ENCODE peak calls at places on chromosomes 13 and 19, in four cellular contexts. One of them, this sample, is unnamed.

GRCh38 chr13:113539822-113540221 is 44.7 kb upstream of the TFDP1 start:
- DNase-seq in lower lobe of right lung: no peak
- DNase-seq in IMR-90: no peak
- DNase-seq in astrocyte of the spinal cord: no peak
- DNase-seq in this sample: no peak

GRCh38 chr13:112690242-112690943 is 555 bp downstream of the ATP11A start:
- DNase-seq in IMR-90: peak
- DNase-seq in astrocyte of the spinal cord: peak
- DNase-seq in lower lobe of right lung: peak
- DNase-seq in this sample: peak

GRCh38 chr19:39935262-39935661 is 828 bp upstream of the FCGBP start:
- DNase-seq in IMR-90: no peak
- DNase-seq in astrocyte of the spinal cord: no peak
- DNase-seq in lower lobe of right lung: no peak
- DNase-seq in this sample: no peak

GRCh38 chr19:29277107-29277506 is 64.2 kb upstream of the UQCRFS1 start:
- DNase-seq in astrocyte of the spinal cord: no peak
- DNase-seq in IMR-90: no peak
- DNase-seq in lower lobe of right lung: no peak
- DNase-seq in this sample: peak

GRCh38 chr19:41688098-41688497 is at the start of gene CEACAM7:
- DNase-seq in lower lobe of right lung: no peak
- DNase-seq in IMR-90: no peak
- DNase-seq in astrocyte of the spinal cord: no peak
- DNase-seq in this sample: no peak

GRCh38 chr13:88800505-88800904 is 1129.3 kb downstream of the SLITRK5 start:
- DNase-seq in astrocyte of the spinal cord: no peak
- DNase-seq in lower lobe of right lung: no peak
- DNase-seq in IMR-90: no peak
- DNase-seq in this sample: no peak

GRCh38 chr13:66586489-66586888 is 643.6 kb downstream of the PCDH9 start:
- DNase-seq in IMR-90: no peak
- DNase-seq in astrocyte of the spinal cord: no peak
- DNase-seq in lower lobe of right lung: no peak
- DNase-seq in this sample: peak

GRCh38 chr13:37381502-37381901 is 217.1 kb downstream of the POSTN start:
- DNase-seq in lower lobe of right lung: no peak
- DNase-seq in IMR-90: no peak
- DNase-seq in astrocyte of the spinal cord: no peak
- DNase-seq in this sample: no peak

GRCh38 chr13:102729560-102730275 is 34.9 kb upstream of the METTL21C start:
- DNase-seq in astrocyte of the spinal cord: peak
- DNase-seq in lower lobe of right lung: no peak
- DNase-seq in IMR-90: peak
- DNase-seq in this sample: peak

GRCh38 chr13:73970413-73971055 is 163.7 kb downstream of the KLF12 start:
- DNase-seq in astrocyte of the spinal cord: peak
- DNase-seq in IMR-90: no peak
- DNase-seq in lower lobe of right lung: no peak
- DNase-seq in this sample: peak

GRCh38 chr13:23921451-23921888 is 24.2 kb upstream of the C1QTNF9B start:
- DNase-seq in astrocyte of the spinal cord: peak
- DNase-seq in IMR-90: peak
- DNase-seq in lower lobe of right lung: no peak
- DNase-seq in this sample: peak

GRCh38 chr13:105960326-105960725 is 575.1 kb downstream of the EFNB2 start:
- DNase-seq in lower lobe of right lung: no peak
- DNase-seq in astrocyte of the spinal cord: no peak
- DNase-seq in IMR-90: no peak
- DNase-seq in this sample: no peak

GRCh38 chr19:53808710-53809125 is 15.4 kb downstream of the NLRP12 start:
- DNase-seq in IMR-90: peak
- DNase-seq in astrocyte of the spinal cord: peak
- DNase-seq in lower lobe of right lung: no peak
- DNase-seq in this sample: peak

GRCh38 chr13:98207411-98207810 is 30.3 kb upstream of the RNF113B start:
- DNase-seq in lower lobe of right lung: no peak
- DNase-seq in astrocyte of the spinal cord: no peak
- DNase-seq in IMR-90: peak
- DNase-seq in this sample: no peak

GRCh38 chr19:4200940-4201542 is 18.6 kb downstream of the ANKRD24 start:
- DNase-seq in IMR-90: no peak
- DNase-seq in lower lobe of right lung: no peak
- DNase-seq in astrocyte of the spinal cord: no peak
- DNase-seq in this sample: no peak

GRCh38 chr19:4208385-4209094 is 20.8 kb upstream of the EBI3 start:
- DNase-seq in astrocyte of the spinal cord: peak
- DNase-seq in IMR-90: peak
- DNase-seq in lower lobe of right lung: no peak
- DNase-seq in this sample: no peak

GRCh38 chr19:4210166-4210731 is 19.1 kb upstream of the EBI3 start:
- DNase-seq in lower lobe of right lung: no peak
- DNase-seq in IMR-90: no peak
- DNase-seq in astrocyte of the spinal cord: no peak
- DNase-seq in this sample: no peak

GRCh38 chr19:4201798-4202197 is 19.3 kb downstream of the ANKRD24 start:
- DNase-seq in astrocyte of the spinal cord: no peak
- DNase-seq in IMR-90: no peak
- DNase-seq in lower lobe of right lung: no peak
- DNase-seq in this sample: no peak

DNA sequence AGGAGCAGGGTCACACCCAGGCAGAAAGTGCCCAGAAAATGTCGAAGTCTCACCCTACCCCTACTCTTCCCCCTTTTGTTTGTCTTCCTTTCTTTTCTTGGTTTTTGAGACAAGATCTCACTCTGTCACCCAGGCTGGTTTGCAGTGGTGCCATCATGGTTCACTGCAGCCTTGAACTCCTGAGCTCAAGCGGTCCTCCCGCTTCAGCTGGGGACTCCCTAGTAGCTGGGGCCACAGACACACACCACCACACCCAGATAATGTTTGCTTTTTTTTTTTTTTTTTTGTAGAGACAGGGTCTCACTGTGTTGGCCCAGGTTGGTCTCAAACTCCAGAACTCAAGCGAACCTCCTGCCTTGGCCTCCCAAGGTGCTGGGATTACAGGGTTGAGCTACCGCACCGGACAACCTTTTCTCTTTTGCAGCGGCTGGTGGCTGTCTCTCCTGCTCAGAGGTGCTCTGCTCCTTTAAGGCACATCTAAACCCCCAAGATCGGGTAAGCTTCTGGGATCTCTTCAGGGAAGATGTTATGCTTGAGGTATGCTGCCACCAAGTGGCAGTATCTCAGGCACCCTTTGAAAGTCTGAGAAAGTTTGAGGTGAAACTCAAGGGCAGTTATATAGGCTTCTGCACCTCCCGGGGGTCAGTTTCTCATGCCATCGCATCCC is 22.4 kb upstream of the EBI3 start:
- DNase-seq in astrocyte of the spinal cord: peak
- DNase-seq in IMR-90: peak
- DNase-seq in lower lobe of right lung: no peak
- DNase-seq in this sample: peak
- TF ChIP-seq CTCF in astrocyte of the spinal cord: peak
- TF ChIP-seq CTCF in IMR-90: peak
- TF ChIP-seq CTCF in lower lobe of right lung: no peak
- TF ChIP-seq CTCF in this sample: peak

GRCh38 chr19:55459551-55459949 is 1.9 kb downstream of the ISOC2 start:
- DNase-seq in astrocyte of the spinal cord: no peak
- DNase-seq in lower lobe of right lung: no peak
- DNase-seq in IMR-90: no peak
- DNase-seq in this sample: no peak

GRCh38 chr19:55460670-55461258 is 678 bp downstream of the ISOC2 start:
- DNase-seq in astrocyte of the spinal cord: peak
- DNase-seq in lower lobe of right lung: peak
- DNase-seq in IMR-90: peak
- DNase-seq in this sample: peak

GRCh38 chr19:55461974-55462628 is 659 bp upstream of the ISOC2 start:
- DNase-seq in lower lobe of right lung: no peak
- DNase-seq in IMR-90: peak
- DNase-seq in astrocyte of the spinal cord: peak
- DNase-seq in this sample: peak

GRCh38 chr19:55461259-55461973 is at the start of gene ISOC2:
- DNase-seq in astrocyte of the spinal cord: peak
- DNase-seq in lower lobe of right lung: peak
- DNase-seq in IMR-90: peak
- DNase-seq in this sample: peak

DNA sequence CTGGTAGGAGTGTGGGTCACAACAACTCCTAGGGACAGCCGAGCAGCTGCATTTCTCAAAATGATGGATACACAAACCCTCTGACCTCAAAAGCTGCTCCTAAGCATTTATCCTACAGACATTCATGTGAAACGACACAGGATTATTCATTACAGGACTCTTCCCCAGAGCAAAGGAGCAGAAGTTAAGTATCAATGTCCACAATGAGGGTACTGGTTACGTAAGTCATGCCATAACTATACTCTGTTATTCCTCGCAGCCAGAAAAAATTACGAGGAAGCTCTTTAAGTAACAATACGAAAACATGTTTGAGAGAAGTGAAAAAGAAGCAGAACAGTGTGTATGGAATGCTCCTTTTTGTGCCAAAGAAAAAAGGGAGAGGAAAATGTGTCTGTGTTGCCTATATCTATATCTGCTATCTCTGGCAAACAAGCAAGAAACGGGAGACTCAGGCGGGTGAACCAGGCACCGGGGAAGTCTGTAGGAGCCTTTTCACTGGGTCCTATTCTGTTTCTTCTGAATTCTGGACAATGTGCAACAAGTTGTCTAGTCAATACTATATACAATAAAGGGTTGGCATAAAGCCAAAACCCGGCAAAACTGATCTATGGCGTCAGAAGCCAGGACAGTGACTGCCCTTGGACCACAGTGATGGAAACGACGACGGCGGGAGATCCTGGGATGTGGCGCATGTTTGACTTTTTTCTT is 1.3 kb downstream of the ISOC2 start:
- DNase-seq in lower lobe of right lung: no peak
- DNase-seq in astrocyte of the spinal cord: no peak
- DNase-seq in IMR-90: peak
- DNase-seq in this sample: peak
- H3K4me3 ChIP-seq in lower lobe of right lung: peak
- H3K4me3 ChIP-seq in astrocyte of the spinal cord: peak
- H3K4me3 ChIP-seq in IMR-90: peak
- H3K4me3 ChIP-seq in this sample: peak

GRCh38 chr19:50794778-50795664 is 4.8 kb downstream of the ACP4 start:
- DNase-seq in IMR-90: no peak
- DNase-seq in lower lobe of right lung: no peak
- DNase-seq in astrocyte of the spinal cord: no peak
- DNase-seq in this sample: no peak
- TF ChIP-seq CTCF in IMR-90: peak
- TF ChIP-seq CTCF in lower lobe of right lung: no peak
- TF ChIP-seq CTCF in astrocyte of the spinal cord: peak
- TF ChIP-seq CTCF in this sample: no peak

GRCh38 chr19:46783670-46784069 is 4.7 kb downstream of the SLC1A5 start:
- DNase-seq in IMR-90: no peak
- DNase-seq in lower lobe of right lung: no peak
- DNase-seq in astrocyte of the spinal cord: no peak
- DNase-seq in this sample: no peak
- H3K4me3 ChIP-seq in IMR-90: peak
- H3K4me3 ChIP-seq in lower lobe of right lung: peak
- H3K4me3 ChIP-seq in astrocyte of the spinal cord: peak
- H3K4me3 ChIP-seq in this sample: peak

GRCh38 chr19:46018729-46019251 is 4.1 kb downstream of the PGLYRP1 start:
- DNase-seq in IMR-90: no peak
- DNase-seq in astrocyte of the spinal cord: no peak
- DNase-seq in lower lobe of right lung: no peak
- DNase-seq in this sample: no peak

GRCh38 chr19:46016426-46017094 is 6.3 kb downstream of the PGLYRP1 start:
- DNase-seq in IMR-90: peak
- DNase-seq in astrocyte of the spinal cord: peak
- DNase-seq in lower lobe of right lung: peak
- DNase-seq in this sample: peak

GRCh38 chr19:46019270-46019669 is 3.6 kb downstream of the PGLYRP1 start:
- DNase-seq in lower lobe of right lung: no peak
- DNase-seq in IMR-90: no peak
- DNase-seq in astrocyte of the spinal cord: no peak
- DNase-seq in this sample: no peak

GRCh38 chr19:46017095-46017429 is 5.8 kb downstream of the PGLYRP1 start:
- DNase-seq in astrocyte of the spinal cord: no peak
- DNase-seq in IMR-90: no peak
- DNase-seq in lower lobe of right lung: no peak
- DNase-seq in this sample: no peak

GRCh38 chr19:46017874-46018675 is 4.8 kb downstream of the PGLYRP1 start:
- DNase-seq in IMR-90: no peak
- DNase-seq in astrocyte of the spinal cord: no peak
- DNase-seq in lower lobe of right lung: no peak
- DNase-seq in this sample: no peak
- TF ChIP-seq CTCF in IMR-90: no peak
- TF ChIP-seq CTCF in astrocyte of the spinal cord: no peak
- TF ChIP-seq CTCF in lower lobe of right lung: no peak
- TF ChIP-seq CTCF in this sample: no peak

GRCh38 chr19:2051771-2052704 is 994 bp upstream of the MKNK2 start:
- DNase-seq in lower lobe of right lung: peak
- DNase-seq in IMR-90: no peak
- DNase-seq in astrocyte of the spinal cord: no peak
- DNase-seq in this sample: peak
- H3K4me3 ChIP-seq in lower lobe of right lung: peak
- H3K4me3 ChIP-seq in IMR-90: no peak
- H3K4me3 ChIP-seq in astrocyte of the spinal cord: no peak
- H3K4me3 ChIP-seq in this sample: no peak

This sample was measured in fibroblast of the aortic adventitia.